ENCODE peak calls at places on chromosomes 1 and 21, in five cellular contexts. A is WTC11, W is A549, Z is HepG2, S is GM12878. K is an unnamed sample.

GRCh38 chr1:162159515-162159914 is 90.0 kb downstream of the NOS1AP start:
- DNase-seq in A (no peak), Z (peak), S (no peak), W (no peak), K (no peak)

GRCh38 chr1:156540955-156541354 is 31.4 kb downstream of the IQGAP3 start:
- DNase-seq in A (no peak), S (no peak), Z (no peak), W (no peak), K (no peak)

GRCh38 chr1:8560611-8561544 is 243.0 kb downstream of the SLC45A1 start:
- DNase-seq in Z (peak), A (no peak), S (no peak), W (peak), K (peak)

GRCh38 chr21:36388835-36389234 is 3.6 kb downstream of the CHAF1B start:
- DNase-seq in W (no peak), A (peak), Z (no peak), S (no peak), K (no peak)

GRCh38 chr1:59173721-59174120 is 123.2 kb upstream of the FGGY start:
- DNase-seq in A (no peak), W (no peak), Z (no peak), S (no peak), K (no peak)

GRCh38 chr1:16183157-16183556 is 27.3 kb upstream of the EPHA2 start:
- DNase-seq in A (no peak), W (no peak), S (no peak), Z (no peak), K (no peak)

GRCh38 chr1:197302775-197303174 is 34.7 kb downstream of the CRB1 start:
- DNase-seq in Z (no peak), W (no peak), S (no peak), A (no peak), K (no peak)

GRCh38 chr1:109281680-109282496 is 1.1 kb downstream of the PSRC1 start:
- DNase-seq in Z (no peak), S (no peak), W (no peak), A (no peak), K (no peak)

GRCh38 chr1:170660874-170661645 is 2.9 kb upstream of the PRRX1 start:
- DNase-seq in A (no peak), W (no peak), S (no peak), Z (no peak), K (no peak)

GRCh38 chr1:30572192-30572591 is 151.2 kb downstream of the MATN1 start:
- DNase-seq in A (no peak), S (no peak), Z (no peak), W (no peak), K (no peak)

DNA sequence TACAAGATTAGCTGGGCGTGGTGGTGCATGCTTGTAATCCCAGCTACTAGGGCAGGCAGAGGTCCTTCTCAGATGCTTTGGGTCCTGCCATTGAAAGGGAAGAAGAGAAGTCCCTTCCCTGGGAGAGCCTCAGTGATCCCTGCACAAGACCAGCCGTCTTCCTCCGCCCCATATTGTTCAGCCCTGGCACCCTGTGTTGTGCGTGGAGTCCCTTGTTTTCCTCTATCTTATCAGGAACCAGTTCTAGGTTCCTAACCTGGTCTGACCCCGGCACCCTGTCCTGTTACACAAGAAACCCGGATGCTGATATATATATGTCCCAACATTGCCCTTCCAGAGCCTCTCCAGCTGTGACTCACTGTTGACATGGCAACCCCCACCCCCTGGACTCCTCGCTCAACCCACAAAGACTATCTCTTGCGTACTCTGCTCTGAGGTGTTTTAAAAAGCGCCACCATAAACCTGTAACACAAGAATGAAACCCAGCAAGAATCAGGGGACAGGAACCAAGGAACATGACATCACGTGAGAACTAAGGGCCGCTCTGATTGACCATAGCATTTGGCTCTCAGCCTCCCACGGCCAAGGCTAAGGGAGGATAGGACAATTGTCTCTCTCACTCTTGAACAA is 4.8 kb downstream of the MX2 start:
- DNase-seq in Z (peak), A (no peak), S (peak), W (peak), K (peak)
- TF ChIP-seq ESRRA in Z (no peak), A (no peak), S (no peak), W (no peak), K (no peak)

GRCh38 chr1:40299366-40300248 is 17.5 kb downstream of the COL9A2 start:
- DNase-seq in A (no peak), S (no peak), W (no peak), Z (no peak), K (no peak)

GRCh38 chr1:40301541-40302299 is 15.4 kb downstream of the COL9A2 start:
- DNase-seq in W (no peak), A (no peak), Z (no peak), S (no peak), K (no peak)

GRCh38 chr1:40301066-40301465 is 16.0 kb downstream of the COL9A2 start:
- DNase-seq in A (no peak), W (no peak), Z (no peak), S (no peak), K (no peak)

GRCh38 chr1:40300651-40301050 is 16.4 kb downstream of the COL9A2 start:
- DNase-seq in A (no peak), Z (no peak), W (no peak), S (no peak), K (no peak)

DNA sequence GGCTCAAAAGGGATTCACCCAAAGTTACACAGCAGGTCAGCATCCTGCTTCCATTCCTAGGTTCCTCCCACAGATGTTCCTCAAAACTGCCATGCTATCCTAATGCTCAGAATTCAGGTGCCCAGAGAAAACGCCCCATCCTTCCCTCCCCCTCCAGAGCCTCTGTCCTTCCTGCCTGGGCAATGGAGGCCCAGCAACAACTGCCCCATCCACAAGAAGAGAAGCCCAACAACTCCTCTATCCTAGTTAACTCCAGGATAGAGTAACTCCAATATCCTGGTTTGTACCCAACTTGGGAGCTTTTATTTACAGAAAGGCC is 16.9 kb downstream of the COL9A2 start:
- DNase-seq in Z (no peak), A (no peak), W (no peak), S (no peak), K (no peak)
- TF ChIP-seq ESRRA in Z (no peak), A (no peak), W (no peak), S (no peak), K (no peak)

GRCh38 chr1:200337831-200338230 is 72.0 kb downstream of the ZNF281 start:
- DNase-seq in A (no peak), S (no peak), W (no peak), Z (no peak), K (no peak)

GRCh38 chr1:200334661-200335256 is 75.1 kb downstream of the ZNF281 start:
- DNase-seq in Z (peak), W (no peak), A (no peak), S (no peak), K (no peak)

GRCh38 chr1:200337410-200337809 is 72.4 kb downstream of the ZNF281 start:
- DNase-seq in W (no peak), A (no peak), S (no peak), Z (no peak), K (no peak)

GRCh38 chr1:200336111-200336845 is 73.6 kb downstream of the ZNF281 start:
- DNase-seq in S (no peak), Z (peak), W (peak), A (no peak), K (no peak)

GRCh38 chr1:200336901-200337391 is 72.9 kb downstream of the ZNF281 start:
- DNase-seq in Z (no peak), A (no peak), S (no peak), W (no peak), K (no peak)
- TF ChIP-seq ESRRA in Z (no peak), A (no peak), S (no peak), W (no peak), K (no peak)

GRCh38 chr1:235329139-235329808 is 904 bp downstream of the GGPS1 start:
- DNase-seq in W (no peak), A (peak), S (peak), Z (no peak), K (peak)

GRCh38 chr1:235326719-235327558 is 1.0 kb downstream of the ARID4B start:
- DNase-seq in Z (peak), S (peak), A (peak), W (peak), K (peak)

GRCh38 chr1:235325854-235326253 is 2.1 kb downstream of the ARID4B start:
- DNase-seq in Z (no peak), A (no peak), W (no peak), S (no peak), K (no peak)

GRCh38 chr1:235328271-235329138 is at the start of gene GGPS1:
- DNase-seq in A (peak), W (peak), Z (peak), S (peak), K (peak)

GRCh38 chr1:235327559-235328270 is at the start of gene ARID4B:
- DNase-seq in S (no peak), W (peak), A (peak), Z (no peak), K (peak)
- TF ChIP-seq ESRRA in S (no peak), W (no peak), A (no peak), Z (no peak), K (no peak)

GRCh38 chr1:2493691-2494322 is 17.7 kb downstream of the PLCH2 start:
- DNase-seq in W (no peak), Z (no peak), A (no peak), S (no peak), K (no peak)
- TF ChIP-seq ESRRA in W (no peak), Z (no peak), A (no peak), S (no peak), K (no peak)

GRCh38 chr1:114756009-114756892 is 1.5 kb downstream of the CSDE1 start:
- DNase-seq in Z (no peak), A (no peak), W (no peak), S (peak), K (no peak)
- TF ChIP-seq ESRRA in Z (no peak), A (no peak), W (no peak), S (no peak), K (no peak)

GRCh38 chr1:94335447-94335846 is 82.7 kb upstream of the ABCD3 start:
- DNase-seq in W (no peak), S (no peak), A (no peak), Z (no peak), K (no peak)
- TF ChIP-seq ESRRA in W (no peak), S (no peak), A (no peak), Z (no peak), K (no peak)

DNA sequence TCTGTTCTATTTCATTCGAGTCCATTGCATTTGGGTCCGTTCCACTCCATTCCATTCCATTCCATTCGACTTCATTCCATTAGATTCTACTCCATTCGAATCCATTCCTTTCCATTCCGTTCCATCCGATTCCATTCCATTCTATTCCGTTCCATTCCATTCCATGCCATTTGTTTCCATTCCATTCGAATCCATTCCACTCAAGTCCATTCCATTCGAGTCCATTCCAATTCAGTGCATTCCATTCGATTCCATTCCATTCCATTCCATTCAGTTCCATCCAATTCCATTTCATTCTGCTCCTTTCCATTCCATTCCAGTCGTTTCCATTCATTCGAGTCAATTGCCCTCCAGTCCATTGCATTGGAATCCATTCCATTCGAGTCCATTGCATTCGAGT is 2603.7 kb upstream of the TPTE start:
- DNase-seq in S (no peak), A (no peak), Z (no peak), W (no peak), K (no peak)
- TF ChIP-seq ESRRA in S (no peak), A (no peak), Z (no peak), W (no peak), K (no peak)

GRCh38 chr1:154794608-154795007 is 75.5 kb downstream of the KCNN3 start:
- DNase-seq in W (no peak), Z (peak), A (no peak), S (no peak), K (no peak)

GRCh38 chr1:154788886-154789285 is 81.2 kb downstream of the KCNN3 start:
- DNase-seq in A (no peak), W (no peak), Z (no peak), S (no peak), K (no peak)

GRCh38 chr1:154793674-154794073 is 76.4 kb downstream of the KCNN3 start:
- DNase-seq in A (no peak), W (no peak), Z (no peak), S (no peak), K (no peak)

GRCh38 chr1:154792899-154793298 is 77.2 kb downstream of the KCNN3 start:
- DNase-seq in W (no peak), Z (no peak), S (no peak), A (no peak), K (no peak)

GRCh38 chr1:154791292-154792278 is 78.5 kb downstream of the KCNN3 start:
- DNase-seq in W (no peak), A (no peak), Z (no peak), S (peak), K (no peak)
- TF ChIP-seq ESRRA in W (no peak), A (no peak), Z (no peak), S (no peak), K (no peak)

DNA sequence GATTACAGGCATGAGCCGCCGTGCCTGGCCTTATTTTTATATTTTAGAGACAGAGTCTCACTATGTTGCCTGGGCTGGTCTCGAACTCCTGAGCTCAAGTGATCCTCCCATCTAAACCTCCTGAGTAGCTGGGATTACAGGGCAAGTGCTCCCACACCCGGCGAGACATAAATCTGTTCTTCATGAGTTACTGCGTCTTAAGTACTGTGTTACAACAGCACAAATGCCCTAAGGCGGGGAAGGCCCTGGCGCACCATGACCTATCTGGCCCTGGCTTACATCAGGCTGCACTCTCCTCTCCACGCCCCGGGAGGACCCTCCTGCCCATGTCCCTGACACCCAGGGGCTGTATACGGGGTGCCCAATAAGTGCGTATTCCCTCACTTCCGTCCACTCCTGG is 4.3 kb downstream of the GPR153 start:
- DNase-seq in A (no peak), S (no peak), Z (no peak), W (no peak), K (no peak)
- TF ChIP-seq ESRRA in A (no peak), S (no peak), Z (no peak), W (no peak), K (no peak)